ENCODE peak calls at places on chromosomes 7 and 10, in four cellular contexts. V is kidney tubule cell, R is nucleus accumbens, J is amniotic stem cell. N is an unnamed sample.

GRCh38 chr7:107592361-107593024 is 12.4 kb downstream of the BCAP29 start:
- DNase-seq in J (no peak), R (no peak), V (no peak), N (no peak)

GRCh38 chr7:28155019-28155660 is 25.5 kb downstream of the JAZF1 start:
- DNase-seq in V (no peak), J (no peak), R (no peak), N (no peak)

GRCh38 chr7:43550427-43550826 is 32.5 kb upstream of the STK17A start:
- DNase-seq in R (no peak), V (no peak), J (no peak), N (no peak)

GRCh38 chr10:124676416-124677062 is 67.6 kb downstream of the FAM53B start:
- DNase-seq in R (no peak), V (no peak), J (no peak), N (no peak)

GRCh38 chr7:31646969-31647368 is 40.0 kb upstream of the PPP1R17 start:
- DNase-seq in R (no peak), J (no peak), V (no peak), N (no peak)

GRCh38 chr10:97025613-97026242 is 160.0 kb downstream of the SLIT1 start:
- DNase-seq in R (peak; percentile 29), J (no peak), V (peak; percentile 44), N (peak; percentile 64)

GRCh38 chr10:92756233-92757065 is 66.7 kb downstream of the HHEX start:
- DNase-seq in V (no peak), J (no peak), R (no peak), N (no peak)

GRCh38 chr10:42866115-42866995 is 83.8 kb downstream of the BMS1 start:
- DNase-seq in R (peak; percentile 50), J (no peak), V (peak; percentile 77), N (peak; percentile 64)

GRCh38 chr10:70598857-70599295 is 3.7 kb downstream of the PRF1 start:
- DNase-seq in J (no peak), R (no peak), V (no peak), N (no peak)

GRCh38 chr7:1284743-1285458 is 52.2 kb downstream of the UNCX start:
- DNase-seq in V (no peak), J (no peak), R (no peak), N (no peak)

GRCh38 chr7:1537631-1538412 is 7.3 kb downstream of the MAFK start:
- DNase-seq in J (peak; percentile 82), V (peak; percentile 96), R (peak; percentile 11), N (peak; percentile 74)

GRCh38 chr7:124764071-124764846 is 1.3 kb downstream of the GPR37 start:
- DNase-seq in V (no peak), J (no peak), R (no peak), N (no peak)

GRCh38 chr10:31693499-31693898 is 235.1 kb downstream of the ARHGAP12 start:
- DNase-seq in R (no peak), J (no peak), V (no peak), N (no peak)

GRCh38 chr7:93146465-93147127 is 1.6 kb downstream of the SAMD9L start:
- DNase-seq in R (no peak), J (no peak), V (no peak), N (no peak)

GRCh38 chr7:111362660-111363059 is 199.6 kb downstream of the IMMP2L start:
- DNase-seq in R (no peak), J (no peak), V (no peak), N (no peak)

GRCh38 chr7:126570845-126571244 is 681.9 kb downstream of the GRM8 start:
- DNase-seq in J (no peak), V (peak; percentile 60), R (no peak), N (no peak)

GRCh38 chr7:104926905-104927454 is 87.0 kb upstream of the KMT2E start:
- DNase-seq in R (no peak), J (no peak), V (peak; percentile 61), N (no peak)

GRCh38 chr10:13585943-13586342 is 822 bp upstream of the PRPF18 start:
- DNase-seq in R (no peak), J (no peak), V (no peak), N (no peak)

GRCh38 chr10:88162852-88163251 is 299.4 kb downstream of the PTEN start:
- DNase-seq in V (no peak), J (no peak), R (no peak), N (no peak)

GRCh38 chr7:46391215-46391614 is 470.1 kb upstream of the IGFBP3 start:
- DNase-seq in J (no peak), V (no peak), R (no peak), N (no peak)

GRCh38 chr10:79313320-79313719 is 33.9 kb upstream of the PPIF start:
- DNase-seq in J (no peak), R (no peak), V (no peak), N (no peak)

GRCh38 chr10:21458496-21458895 is 67.0 kb downstream of the SKIDA1 start:
- DNase-seq in R (no peak), J (no peak), V (no peak), N (no peak)

GRCh38 chr7:66321283-66321682 is 116.1 kb downstream of the TPST1 start:
- DNase-seq in J (no peak), V (peak; percentile 19), R (no peak), N (no peak)

GRCh38 chr7:41256186-41256945 is 446.5 kb downstream of the INHBA start:
- DNase-seq in J (no peak), V (peak; percentile 55), R (no peak), N (no peak)

GRCh38 chr10:3471927-3472704 is 299.5 kb upstream of the PITRM1 start:
- DNase-seq in R (peak; percentile 62), V (peak; percentile 96), J (no peak), N (no peak)

GRCh38 chr10:117697402-117697801 is 154.9 kb downstream of the EMX2 start:
- DNase-seq in V (no peak), J (no peak), R (no peak), N (no peak)

GRCh38 chr7:72435366-72435765 is 23.2 kb upstream of the CALN1 start:
- DNase-seq in R (no peak), V (no peak), J (no peak), N (no peak)

GRCh38 chr7:42236266-42237161 is 495 bp downstream of the GLI3 start:
- DNase-seq in R (no peak), J (peak; percentile 36), V (peak; percentile 46), N (peak; percentile 34)

GRCh38 chr7:151459726-151460473 is 20.0 kb upstream of the CRYGN start:
- DNase-seq in J (peak; percentile 73), R (peak; percentile 45), V (peak; percentile 90), N (peak; percentile 83)

GRCh38 chr10:21398549-21399345 is 126.7 kb downstream of the SKIDA1 start:
- DNase-seq in V (peak; percentile 79), R (no peak), J (peak; percentile 11), N (no peak)

GRCh38 chr10:84258034-84258695 is 13.3 kb downstream of the RGR start:
- DNase-seq in R (no peak), J (no peak), V (no peak), N (no peak)

GRCh38 chr7:150668472-150668911 is 17.0 kb upstream of the GIMAP2 start:
- DNase-seq in J (no peak), R (no peak), V (no peak), N (no peak)

N was measured in colonic mucosa.